ENCODE peak calls at places on chromosomes 6 and 20, in four cellular contexts. One of them, this sample, is unnamed.

GRCh38 chr6:11069760-11070159 is 23.9 kb upstream of the SMIM13 start:
- DNase-seq in neuronal stem cell: no peak
- DNase-seq in OCI-LY7: no peak
- DNase-seq in HCT116: no peak
- DNase-seq in this sample: no peak

GRCh38 chr6:134245041-134245440 is 72.9 kb downstream of the SGK1 start:
- DNase-seq in OCI-LY7: no peak
- DNase-seq in HCT116: no peak
- DNase-seq in neuronal stem cell: no peak
- DNase-seq in this sample: no peak

GRCh38 chr6:104559435-104560202 is 300.1 kb downstream of the HACE1 start:
- DNase-seq in HCT116: no peak
- DNase-seq in neuronal stem cell: no peak
- DNase-seq in OCI-LY7: no peak
- DNase-seq in this sample: no peak

GRCh38 chr6:166726193-166726592 is 99.1 kb upstream of the RPS6KA2 start:
- DNase-seq in HCT116: no peak
- DNase-seq in OCI-LY7: no peak
- DNase-seq in neuronal stem cell: no peak
- DNase-seq in this sample: no peak

GRCh38 chr6:69953491-69953890 is 87.1 kb downstream of the COL19A1 start:
- DNase-seq in OCI-LY7: no peak
- DNase-seq in HCT116: no peak
- DNase-seq in neuronal stem cell: no peak
- DNase-seq in this sample: no peak

GRCh38 chr6:157774153-157775135 is 48.6 kb upstream of the SNX9 start:
- DNase-seq in OCI-LY7: no peak
- DNase-seq in HCT116: no peak
- DNase-seq in neuronal stem cell: no peak
- DNase-seq in this sample: no peak

GRCh38 chr6:154112181-154112809 is 73.3 kb downstream of the OPRM1 start:
- DNase-seq in HCT116: no peak
- DNase-seq in neuronal stem cell: no peak
- DNase-seq in OCI-LY7: no peak
- DNase-seq in this sample: no peak

GRCh38 chr6:3282461-3283236 is 23.9 kb downstream of the PSMG4 start:
- DNase-seq in OCI-LY7: no peak
- DNase-seq in HCT116: no peak
- DNase-seq in neuronal stem cell: no peak
- DNase-seq in this sample: no peak

GRCh38 chr6:49142422-49143151 is 320.5 kb downstream of the MMUT start:
- DNase-seq in HCT116: no peak
- DNase-seq in OCI-LY7: no peak
- DNase-seq in neuronal stem cell: no peak
- DNase-seq in this sample: no peak

GRCh38 chr6:44457606-44458005 is 70.1 kb downstream of the CDC5L start:
- DNase-seq in OCI-LY7: no peak
- DNase-seq in neuronal stem cell: no peak
- DNase-seq in HCT116: no peak
- DNase-seq in this sample: no peak

GRCh38 chr20:59214083-59214482 is 50.5 kb downstream of the ZNF831 start:
- DNase-seq in HCT116: no peak
- DNase-seq in OCI-LY7: no peak
- DNase-seq in neuronal stem cell: no peak
- DNase-seq in this sample: no peak

GRCh38 chr20:3101737-3102574 is 17.4 kb upstream of the AVP start:
- DNase-seq in HCT116: no peak
- DNase-seq in OCI-LY7: no peak
- DNase-seq in neuronal stem cell: no peak
- DNase-seq in this sample: peak

GRCh38 chr6:104860221-104860620 is 502 bp upstream of the HACE1 start:
- DNase-seq in OCI-LY7: no peak
- DNase-seq in HCT116: no peak
- DNase-seq in neuronal stem cell: no peak
- DNase-seq in this sample: no peak

GRCh38 chr6:30598912-30599624 is 18.0 kb downstream of the PPP1R10 start:
- DNase-seq in HCT116: no peak
- DNase-seq in OCI-LY7: no peak
- DNase-seq in neuronal stem cell: no peak
- DNase-seq in this sample: no peak

GRCh38 chr6:71290611-71291010 is 2.0 kb downstream of the OGFRL1 start:
- DNase-seq in neuronal stem cell: no peak
- DNase-seq in HCT116: no peak
- DNase-seq in OCI-LY7: no peak
- DNase-seq in this sample: no peak

GRCh38 chr20:23625236-23625964 is 12.4 kb downstream of the CST3 start:
- DNase-seq in OCI-LY7: no peak
- DNase-seq in neuronal stem cell: no peak
- DNase-seq in HCT116: no peak
- DNase-seq in this sample: no peak

GRCh38 chr6:133067960-133068359 is 173.2 kb upstream of the EYA4 start:
- DNase-seq in HCT116: no peak
- DNase-seq in neuronal stem cell: no peak
- DNase-seq in OCI-LY7: no peak
- DNase-seq in this sample: no peak

GRCh38 chr20:34525709-34526416 is 9.6 kb downstream of the DYNLRB1 start:
- DNase-seq in OCI-LY7: no peak
- DNase-seq in neuronal stem cell: no peak
- DNase-seq in HCT116: peak
- DNase-seq in this sample: no peak

GRCh38 chr6:151141685-151142084 is 98.1 kb upstream of the AKAP12 start:
- DNase-seq in OCI-LY7: no peak
- DNase-seq in neuronal stem cell: no peak
- DNase-seq in HCT116: no peak
- DNase-seq in this sample: no peak

GRCh38 chr6:78611097-78611625 is 256.2 kb upstream of the IRAK1BP1 start:
- DNase-seq in HCT116: no peak
- DNase-seq in OCI-LY7: no peak
- DNase-seq in neuronal stem cell: no peak
- DNase-seq in this sample: no peak

GRCh38 chr20:35369804-35370203 is 42.0 kb downstream of the UQCC1 start:
- DNase-seq in neuronal stem cell: no peak
- DNase-seq in OCI-LY7: no peak
- DNase-seq in HCT116: no peak
- DNase-seq in this sample: no peak

GRCh38 chr6:152110878-152111820 is 303.7 kb downstream of the ESR1 start:
- DNase-seq in OCI-LY7: no peak
- DNase-seq in neuronal stem cell: no peak
- DNase-seq in HCT116: no peak
- DNase-seq in this sample: no peak

GRCh38 chr6:112038756-112039430 is 15.0 kb upstream of the CCN6 start:
- DNase-seq in HCT116: no peak
- DNase-seq in OCI-LY7: no peak
- DNase-seq in neuronal stem cell: no peak
- DNase-seq in this sample: no peak

GRCh38 chr6:2784930-2785329 is 19.7 kb downstream of the WRNIP1 start:
- DNase-seq in OCI-LY7: no peak
- DNase-seq in neuronal stem cell: no peak
- DNase-seq in HCT116: no peak
- DNase-seq in this sample: no peak

DNA sequence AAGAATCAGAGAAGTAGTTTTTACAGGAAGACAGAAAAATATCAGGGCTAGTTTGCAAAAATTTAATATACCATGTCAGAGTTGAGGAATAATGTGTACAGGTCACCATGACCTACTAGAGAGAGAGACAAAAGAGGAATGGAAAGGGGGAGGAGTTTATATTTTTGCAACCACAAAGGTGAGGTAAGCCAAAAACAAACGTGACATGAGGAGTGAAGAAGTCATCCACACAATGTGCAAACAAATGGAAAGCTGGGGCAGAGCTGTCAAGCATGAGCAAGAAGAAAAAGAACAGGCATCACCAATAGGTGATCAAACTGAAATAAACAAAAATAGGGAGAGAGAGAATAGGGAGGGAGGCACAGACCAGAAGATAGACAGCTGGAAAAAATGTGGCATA is 15.6 kb downstream of the RARS2 start:
- DNase-seq in neuronal stem cell: no peak
- DNase-seq in HCT116: no peak
- DNase-seq in OCI-LY7: no peak
- DNase-seq in this sample: no peak
- H3K27ac ChIP-seq in neuronal stem cell: no peak
- H3K27ac ChIP-seq in HCT116: no peak
- H3K27ac ChIP-seq in OCI-LY7: no peak
- H3K27ac ChIP-seq in this sample: no peak

GRCh38 chr6:33312361-33313104 is 1.3 kb downstream of the TAPBP start:
- DNase-seq in neuronal stem cell: no peak
- DNase-seq in HCT116: peak
- DNase-seq in OCI-LY7: peak
- DNase-seq in this sample: peak
- H3K27ac ChIP-seq in neuronal stem cell: no peak
- H3K27ac ChIP-seq in HCT116: peak
- H3K27ac ChIP-seq in OCI-LY7: peak
- H3K27ac ChIP-seq in this sample: peak

DNA sequence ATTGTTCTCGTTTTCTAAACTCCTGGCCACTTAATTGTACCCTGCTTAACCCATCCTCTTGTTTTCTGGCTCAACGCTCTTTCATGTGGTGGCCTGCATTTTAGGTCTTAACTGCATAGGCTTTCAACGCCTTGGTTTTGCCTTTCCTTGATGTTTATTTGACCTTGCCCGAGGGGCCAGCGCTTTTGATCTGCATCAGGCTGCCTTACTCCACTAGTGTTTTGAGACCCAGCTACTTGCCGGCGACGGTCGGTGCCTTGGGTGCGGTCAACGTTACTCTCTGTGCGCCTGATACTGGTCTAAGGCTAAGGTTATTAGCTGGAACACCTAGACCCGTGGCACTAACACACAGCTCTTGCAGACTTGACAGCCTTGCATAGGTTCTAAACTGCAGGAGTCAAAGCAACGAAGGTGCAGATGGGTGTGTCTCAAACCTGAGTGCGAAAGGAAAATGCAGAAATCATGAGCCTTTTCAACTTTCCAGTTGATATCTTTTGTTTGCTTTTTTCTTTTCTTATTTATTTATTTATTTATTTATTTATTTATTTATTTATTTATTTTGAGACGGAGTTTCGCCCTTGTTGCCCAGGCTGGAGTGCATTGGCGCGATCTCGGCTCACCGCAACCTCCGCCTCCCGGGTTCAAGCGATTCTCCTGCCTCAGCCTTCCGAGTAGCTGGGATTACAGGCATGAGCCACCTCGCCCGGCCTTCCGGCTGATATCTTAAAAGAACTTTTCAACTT is 138.8 kb downstream of the HFE start:
- DNase-seq in OCI-LY7: no peak
- DNase-seq in HCT116: no peak
- DNase-seq in neuronal stem cell: no peak
- DNase-seq in this sample: no peak
- H3K27ac ChIP-seq in OCI-LY7: no peak
- H3K27ac ChIP-seq in HCT116: no peak
- H3K27ac ChIP-seq in neuronal stem cell: peak
- H3K27ac ChIP-seq in this sample: no peak

DNA sequence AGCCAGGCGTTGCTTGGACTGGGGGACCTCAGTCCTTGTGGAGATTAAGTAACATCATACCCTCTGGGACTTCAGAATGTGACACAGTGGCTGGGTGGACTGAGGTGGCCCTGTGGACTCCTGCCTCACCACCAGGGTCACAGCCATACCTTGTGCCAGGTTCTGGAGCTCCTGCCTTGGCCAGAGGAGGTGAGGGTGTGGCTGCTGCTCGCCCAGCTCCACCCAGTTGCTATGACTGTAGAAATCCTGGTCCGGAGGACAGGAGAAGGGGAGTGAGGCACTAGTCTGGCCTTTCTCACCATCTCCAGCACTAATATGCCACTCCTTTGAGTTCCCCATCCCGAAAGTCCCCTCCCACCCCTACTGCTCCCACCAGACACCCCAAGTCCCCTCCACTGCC is 1.9 kb downstream of the VWA7 start:
- DNase-seq in OCI-LY7: no peak
- DNase-seq in neuronal stem cell: no peak
- DNase-seq in HCT116: no peak
- DNase-seq in this sample: no peak
- H3K27ac ChIP-seq in OCI-LY7: no peak
- H3K27ac ChIP-seq in neuronal stem cell: no peak
- H3K27ac ChIP-seq in HCT116: peak
- H3K27ac ChIP-seq in this sample: no peak

GRCh38 chr6:118397653-118398052 is 150.4 kb upstream of the PLN start:
- DNase-seq in OCI-LY7: no peak
- DNase-seq in neuronal stem cell: no peak
- DNase-seq in HCT116: no peak
- DNase-seq in this sample: no peak
- H3K27ac ChIP-seq in OCI-LY7: no peak
- H3K27ac ChIP-seq in neuronal stem cell: no peak
- H3K27ac ChIP-seq in HCT116: no peak
- H3K27ac ChIP-seq in this sample: no peak

GRCh38 chr6:149847943-149848267 is 16.3 kb downstream of the LRP11 start:
- DNase-seq in neuronal stem cell: no peak
- DNase-seq in OCI-LY7: no peak
- DNase-seq in HCT116: no peak
- DNase-seq in this sample: no peak
- H3K27ac ChIP-seq in neuronal stem cell: no peak
- H3K27ac ChIP-seq in OCI-LY7: no peak
- H3K27ac ChIP-seq in HCT116: peak
- H3K27ac ChIP-seq in this sample: no peak

GRCh38 chr6:142381845-142382378 is 80.1 kb downstream of the ADGRG6 start:
- DNase-seq in OCI-LY7: no peak
- DNase-seq in HCT116: no peak
- DNase-seq in neuronal stem cell: no peak
- DNase-seq in this sample: no peak

GRCh38 chr6:142387997-142388815 is 86.4 kb downstream of the ADGRG6 start:
- DNase-seq in neuronal stem cell: no peak
- DNase-seq in HCT116: no peak
- DNase-seq in OCI-LY7: peak
- DNase-seq in this sample: no peak

GRCh38 chr6:142386657-142387056 is 84.8 kb downstream of the ADGRG6 start:
- DNase-seq in neuronal stem cell: no peak
- DNase-seq in OCI-LY7: no peak
- DNase-seq in HCT116: no peak
- DNase-seq in this sample: no peak

GRCh38 chr6:142384455-142385332 is 82.9 kb downstream of the ADGRG6 start:
- DNase-seq in neuronal stem cell: no peak
- DNase-seq in OCI-LY7: no peak
- DNase-seq in HCT116: no peak
- DNase-seq in this sample: no peak

DNA sequence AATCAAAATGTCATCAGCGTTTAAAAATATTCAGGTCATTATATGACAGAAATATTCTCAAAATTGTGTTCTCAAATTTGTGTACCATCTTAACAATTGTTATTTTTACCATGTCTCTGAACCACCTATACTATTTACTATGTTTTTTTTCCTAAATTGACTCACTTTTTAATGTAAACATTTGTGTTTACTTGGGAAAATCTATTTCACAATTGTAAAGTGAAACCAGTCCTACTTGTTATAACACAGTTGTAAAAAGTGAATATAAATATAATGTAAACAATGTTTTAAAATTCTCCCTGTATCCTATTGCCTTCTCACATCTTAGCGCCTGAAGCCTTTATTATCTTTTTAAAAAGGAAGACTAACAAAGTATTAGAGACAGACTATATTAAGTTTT is 83.5 kb downstream of the ADGRG6 start:
- DNase-seq in HCT116: no peak
- DNase-seq in OCI-LY7: no peak
- DNase-seq in neuronal stem cell: no peak
- DNase-seq in this sample: no peak
- H3K27ac ChIP-seq in HCT116: no peak
- H3K27ac ChIP-seq in OCI-LY7: no peak
- H3K27ac ChIP-seq in neuronal stem cell: no peak
- H3K27ac ChIP-seq in this sample: no peak

GRCh38 chr20:4682682-4683081 is 39.0 kb upstream of the PRND start:
- DNase-seq in OCI-LY7: no peak
- DNase-seq in neuronal stem cell: no peak
- DNase-seq in HCT116: no peak
- DNase-seq in this sample: no peak
- H3K27ac ChIP-seq in OCI-LY7: no peak
- H3K27ac ChIP-seq in neuronal stem cell: no peak
- H3K27ac ChIP-seq in HCT116: no peak
- H3K27ac ChIP-seq in this sample: no peak

GRCh38 chr6:110334425-110335158 is 23.6 kb downstream of the METTL24 start:
- DNase-seq in OCI-LY7: no peak
- DNase-seq in HCT116: no peak
- DNase-seq in neuronal stem cell: no peak
- DNase-seq in this sample: no peak
- H3K27ac ChIP-seq in OCI-LY7: no peak
- H3K27ac ChIP-seq in HCT116: no peak
- H3K27ac ChIP-seq in neuronal stem cell: no peak
- H3K27ac ChIP-seq in this sample: no peak